ENCODE peak calls at places on chromosomes 6 and 20, in six cellular contexts. M is PC-9; Y is sigmoid colon; I is CD4-positive, alpha-beta memory T cell; J is A549; X is pancreas. F is an unnamed sample.

GRCh38 chr6:100806280-100806679 is 74.8 kb downstream of the ASCC3 start:
- DNase-seq in M (no peak), Y (no peak), I (no peak), J (no peak), X (no peak), F (no peak)

GRCh38 chr6:38021029-38021428 is 201.5 kb downstream of the ZFAND3 start:
- DNase-seq in M (no peak), Y (no peak), I (no peak), J (no peak), X (no peak), F (no peak)

GRCh38 chr20:46784450-46785127 is 75.1 kb downstream of the SLC2A10 start:
- DNase-seq in M (no peak), Y (no peak), I (no peak), J (no peak), X (no peak), F (no peak)

GRCh38 chr6:81766482-81767069 is 14.1 kb upstream of the TENT5A start:
- DNase-seq in M (peak), Y (no peak), I (no peak), J (peak), X (no peak), F (no peak)

GRCh38 chr20:51059862-51060261 is 37.0 kb upstream of the KCNG1 start:
- DNase-seq in M (no peak), Y (no peak), I (no peak), J (no peak), X (no peak), F (no peak)

GRCh38 chr6:149129401-149130077 is 188.0 kb upstream of the TAB2 start:
- DNase-seq in M (peak), Y (no peak), I (no peak), J (no peak), X (no peak), F (no peak)

GRCh38 chr6:25972128-25972527 is 9.5 kb downstream of the TRIM38 start:
- DNase-seq in M (no peak), Y (no peak), I (no peak), J (no peak), X (no peak), F (no peak)

GRCh38 chr6:136525586-136526195 is 24.5 kb downstream of the MAP7 start:
- DNase-seq in M (no peak), Y (no peak), I (no peak), J (peak), X (no peak), F (no peak)

GRCh38 chr6:37381579-37381978 is 27.8 kb downstream of the RNF8 start:
- DNase-seq in M (peak), Y (no peak), I (peak), J (peak), X (no peak), F (peak)

GRCh38 chr6:132365319-132365907 is 35.9 kb downstream of the MOXD1 start:
- DNase-seq in M (no peak), Y (peak), I (no peak), J (no peak), X (no peak), F (no peak)

GRCh38 chr6:99241905-99242534 is 107.5 kb downstream of the FAXC start:
- DNase-seq in M (peak), Y (no peak), I (no peak), J (peak), X (no peak), F (no peak)

GRCh38 chr6:137323860-137324259 is 104.7 kb upstream of the IFNGR1 start:
- DNase-seq in M (no peak), Y (no peak), I (no peak), J (peak), X (no peak), F (no peak)

DNA sequence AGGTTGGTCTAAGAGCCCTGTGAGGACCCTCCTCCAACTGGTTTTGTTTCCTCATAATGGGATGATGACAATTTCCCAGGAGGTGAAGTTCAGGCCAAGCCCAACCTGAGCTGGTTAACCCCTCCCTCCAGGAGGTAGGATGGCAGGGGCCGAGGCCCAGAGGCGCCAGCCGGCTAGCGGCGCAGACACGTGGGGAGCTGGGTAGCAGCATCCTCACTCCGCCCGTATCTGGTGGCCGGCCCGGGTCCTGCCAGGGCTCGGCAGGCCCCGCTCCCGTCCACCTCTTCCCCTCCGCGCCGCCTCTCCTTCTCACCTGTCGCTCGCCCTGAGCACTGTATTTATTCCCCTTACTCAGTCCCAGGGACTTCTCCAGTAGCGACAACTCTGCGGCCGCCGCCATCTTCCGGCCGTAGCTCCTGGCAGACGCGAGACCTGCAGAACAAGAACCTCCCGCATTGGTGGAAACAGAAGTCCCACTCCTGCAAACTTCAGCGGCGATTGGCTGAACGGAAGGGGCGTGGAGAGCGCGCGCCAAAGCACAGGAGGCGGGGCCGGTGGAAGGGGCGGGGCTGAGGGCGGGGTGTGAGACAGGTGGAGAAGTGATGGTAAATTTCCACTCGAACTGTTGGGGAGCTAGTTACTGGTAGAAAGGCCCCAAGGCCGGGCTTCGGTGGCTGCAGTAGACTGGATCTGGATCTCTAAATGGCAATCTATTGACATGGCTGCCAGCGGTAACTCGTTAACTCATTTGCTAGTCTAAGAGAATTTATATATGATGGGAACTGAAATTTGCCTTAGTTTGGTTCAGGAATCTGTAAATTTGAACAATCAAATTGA is at the start of gene EEF1E1:
- DNase-seq in M (peak), Y (peak), I (peak), J (peak), X (peak), F (peak)
- H3K27ac ChIP-seq in M (peak), Y (peak), I (peak), J (peak), X (peak), F (peak)

GRCh38 chr6:17885889-17886576 is 101.4 kb downstream of the KIF13A start:
- DNase-seq in M (no peak), Y (no peak), I (no peak), J (no peak), X (no peak), F (no peak)

GRCh38 chr6:17886891-17887290 is 100.5 kb downstream of the KIF13A start:
- DNase-seq in M (no peak), Y (no peak), I (no peak), J (no peak), X (no peak), F (no peak)

GRCh38 chr6:17883665-17884500 is 103.6 kb downstream of the KIF13A start:
- DNase-seq in M (no peak), Y (no peak), I (no peak), J (no peak), X (no peak), F (no peak)

GRCh38 chr6:17885079-17885478 is 102.4 kb downstream of the KIF13A start:
- DNase-seq in M (no peak), Y (no peak), I (no peak), J (no peak), X (no peak), F (no peak)

GRCh38 chr6:17884501-17885039 is 102.9 kb downstream of the KIF13A start:
- DNase-seq in M (no peak), Y (no peak), I (no peak), J (no peak), X (no peak), F (no peak)
- H3K27ac ChIP-seq in M (no peak), Y (no peak), I (no peak), J (peak), X (no peak), F (no peak)

DNA sequence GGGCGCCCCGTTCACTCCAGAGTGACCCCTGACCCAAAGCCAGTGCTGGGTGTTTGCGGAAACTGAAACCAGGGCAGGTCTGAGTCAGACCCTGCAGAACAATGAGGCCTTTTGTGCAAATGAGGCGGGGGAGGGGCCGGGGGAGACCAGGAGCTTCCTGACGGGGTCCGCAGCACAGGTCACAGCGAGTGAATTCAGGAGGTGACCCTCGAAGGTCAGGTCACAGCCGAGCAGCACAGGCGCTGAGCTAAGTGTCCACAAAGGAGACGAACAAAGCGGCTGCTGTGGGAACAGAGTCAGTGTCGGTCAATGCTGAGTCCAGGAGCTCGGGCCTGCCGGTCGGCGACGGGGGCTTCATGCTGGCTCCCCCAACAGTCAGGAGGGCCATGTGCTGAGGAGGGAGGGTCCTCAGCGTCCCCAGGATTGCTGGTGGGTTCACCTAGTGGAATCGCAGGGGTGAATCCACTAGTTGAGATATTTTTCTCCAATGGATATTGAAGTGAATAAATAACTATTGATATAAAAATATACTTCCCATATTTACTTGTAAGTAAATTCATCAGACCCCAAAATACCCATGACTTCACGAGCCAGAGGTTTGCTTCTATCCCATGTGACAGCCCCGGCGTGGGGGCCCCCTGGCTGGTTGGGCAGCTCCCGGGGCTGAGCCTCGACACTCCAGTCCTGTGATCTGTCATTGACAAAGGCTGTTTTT is 188.4 kb upstream of the SULF2 start:
- DNase-seq in M (peak), Y (no peak), I (no peak), J (no peak), X (no peak), F (no peak)
- H3K27ac ChIP-seq in M (peak), Y (peak), I (no peak), J (no peak), X (no peak), F (no peak)

DNA sequence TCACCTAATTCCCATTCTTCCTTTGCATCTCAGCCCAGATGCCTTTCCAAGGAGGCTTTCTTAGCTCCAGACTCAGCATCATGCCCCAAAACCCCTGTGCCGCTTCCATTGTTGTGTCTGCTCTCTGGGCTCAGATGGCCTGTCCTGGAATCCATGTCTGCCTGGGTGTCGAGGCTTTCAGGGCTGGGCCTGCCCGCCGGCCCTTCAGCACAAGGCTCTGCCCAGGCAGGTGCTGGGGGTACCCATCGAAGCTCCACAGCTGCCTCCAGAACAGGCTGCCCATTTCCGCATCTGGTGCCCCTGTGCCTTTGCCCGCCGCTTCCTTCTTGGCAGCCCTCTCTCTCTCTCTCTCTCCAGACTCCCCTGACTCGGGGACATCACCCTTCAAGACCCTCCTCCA is 1.2 kb downstream of the CPXM1 start:
- DNase-seq in M (no peak), Y (no peak), I (no peak), J (no peak), X (no peak), F (no peak)
- H3K27ac ChIP-seq in M (no peak), Y (no peak), I (no peak), J (no peak), X (no peak), F (no peak)

GRCh38 chr6:30493643-30494250 is 4.4 kb downstream of the HLA-E start:
- DNase-seq in M (no peak), Y (no peak), I (no peak), J (no peak), X (no peak), F (no peak)

GRCh38 chr6:30485236-30485635 is 4.1 kb upstream of the HLA-E start:
- DNase-seq in M (no peak), Y (no peak), I (no peak), J (no peak), X (no peak), F (no peak)

GRCh38 chr6:30491963-30492616 is 2.8 kb downstream of the HLA-E start:
- DNase-seq in M (no peak), Y (no peak), I (no peak), J (no peak), X (no peak), F (no peak)

GRCh38 chr6:30490031-30490876 is 945 bp downstream of the HLA-E start:
- DNase-seq in M (peak), Y (peak), I (peak), J (peak), X (peak), F (peak)

GRCh38 chr6:30489081-30490030 is at the start of gene HLA-E:
- DNase-seq in M (peak), Y (peak), I (peak), J (peak), X (peak), F (peak)
- H3K27ac ChIP-seq in M (peak), Y (peak), I (peak), J (peak), X (peak), F (peak)

DNA sequence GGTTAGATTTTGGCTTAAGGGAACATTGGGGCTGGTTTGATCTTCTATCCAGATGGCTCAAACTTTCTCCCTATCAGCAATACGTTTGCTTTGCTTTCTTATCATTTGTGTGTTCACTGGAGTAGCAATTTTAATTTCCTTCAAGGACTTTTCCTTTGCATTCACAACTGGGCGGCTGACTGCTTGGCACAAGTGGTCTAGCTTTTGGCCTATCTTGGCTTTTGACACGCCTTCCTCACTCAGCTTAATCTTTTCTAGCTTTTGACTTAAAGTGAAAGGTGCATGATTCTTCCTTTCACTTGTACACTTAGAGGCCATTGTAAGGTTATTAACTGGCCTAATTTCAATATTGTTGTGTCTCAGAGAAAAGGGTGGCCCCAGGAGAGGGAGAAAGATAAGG is 254.9 kb downstream of the PLCB1 start:
- DNase-seq in M (no peak), Y (no peak), I (no peak), J (no peak), X (no peak), F (no peak)
- H3K27ac ChIP-seq in M (no peak), Y (no peak), I (no peak), J (no peak), X (no peak), F (no peak)

F was measured in transverse colon.